ENCODE peak calls at places on chromosomes 1 and 21, in nine cellular contexts. One of them, this sample, is unnamed.

GRCh38 chr1:71509051-71509595 is 428.3 kb upstream of the ZRANB2 start:
- DNase-seq in lung microvascular endothelial cell: no peak
- DNase-seq in NCI-H510A treated with DMSO at 0.1 percent for 48 hours: no peak
- DNase-seq in psoas muscle: no peak
- DNase-seq in stimulated activated CD4-positive, alpha-beta T cell treated with anti-CD3 and anti-CD28 coated beads, Interleukin-4, amount 100 ng/mL, for 4 hours: no peak
- DNase-seq in fibroblast of the conjunctiva: no peak
- DNase-seq in T1000: peak; percentile 15
- DNase-seq in KG1: no peak
- DNase-seq in lung: no peak
- DNase-seq in this sample: no peak

GRCh38 chr1:200891774-200892157 is 2.9 kb upstream of the INAVA start:
- DNase-seq in lung microvascular endothelial cell: no peak
- DNase-seq in NCI-H510A treated with DMSO at 0.1 percent for 48 hours: no peak
- DNase-seq in psoas muscle: no peak
- DNase-seq in stimulated activated CD4-positive, alpha-beta T cell treated with anti-CD3 and anti-CD28 coated beads, Interleukin-4, amount 100 ng/mL, for 4 hours: no peak
- DNase-seq in fibroblast of the conjunctiva: no peak
- DNase-seq in T1000: no peak
- DNase-seq in KG1: no peak
- DNase-seq in lung: no peak
- DNase-seq in this sample: no peak

GRCh38 chr1:45047032-45047431 is 35.0 kb downstream of the UROD start:
- DNase-seq in lung microvascular endothelial cell: no peak
- DNase-seq in NCI-H510A treated with DMSO at 0.1 percent for 48 hours: no peak
- DNase-seq in psoas muscle: no peak
- DNase-seq in stimulated activated CD4-positive, alpha-beta T cell treated with anti-CD3 and anti-CD28 coated beads, Interleukin-4, amount 100 ng/mL, for 4 hours: no peak
- DNase-seq in fibroblast of the conjunctiva: no peak
- DNase-seq in T1000: no peak
- DNase-seq in KG1: no peak
- DNase-seq in lung: no peak
- DNase-seq in this sample: no peak

GRCh38 chr1:226061793-226062557 is 541 bp upstream of the H3-3A start:
- DNase-seq in lung microvascular endothelial cell: peak; percentile 81
- DNase-seq in NCI-H510A treated with DMSO at 0.1 percent for 48 hours: peak; percentile 84
- DNase-seq in psoas muscle: peak; percentile 85
- DNase-seq in stimulated activated CD4-positive, alpha-beta T cell treated with anti-CD3 and anti-CD28 coated beads, Interleukin-4, amount 100 ng/mL, for 4 hours: peak; percentile 18
- DNase-seq in fibroblast of the conjunctiva: peak; percentile 67
- DNase-seq in T1000: peak; percentile 87
- DNase-seq in KG1: peak; percentile 30
- DNase-seq in lung: peak; percentile 75
- DNase-seq in this sample: no peak

GRCh38 chr1:242745079-242745478 is 220.6 kb upstream of the PLD5 start:
- DNase-seq in lung microvascular endothelial cell: no peak
- DNase-seq in NCI-H510A treated with DMSO at 0.1 percent for 48 hours: no peak
- DNase-seq in psoas muscle: no peak
- DNase-seq in stimulated activated CD4-positive, alpha-beta T cell treated with anti-CD3 and anti-CD28 coated beads, Interleukin-4, amount 100 ng/mL, for 4 hours: no peak
- DNase-seq in fibroblast of the conjunctiva: no peak
- DNase-seq in T1000: no peak
- DNase-seq in KG1: no peak
- DNase-seq in lung: no peak
- DNase-seq in this sample: no peak

GRCh38 chr1:233587958-233588799 is 25.7 kb upstream of the KCNK1 start:
- DNase-seq in lung microvascular endothelial cell: no peak
- DNase-seq in NCI-H510A treated with DMSO at 0.1 percent for 48 hours: no peak
- DNase-seq in psoas muscle: no peak
- DNase-seq in stimulated activated CD4-positive, alpha-beta T cell treated with anti-CD3 and anti-CD28 coated beads, Interleukin-4, amount 100 ng/mL, for 4 hours: no peak
- DNase-seq in fibroblast of the conjunctiva: no peak
- DNase-seq in T1000: no peak
- DNase-seq in KG1: no peak
- DNase-seq in lung: no peak
- DNase-seq in this sample: no peak

GRCh38 chr1:961132-961652 is 808 bp downstream of the KLHL17 start:
- DNase-seq in lung microvascular endothelial cell: peak; percentile 16
- DNase-seq in NCI-H510A treated with DMSO at 0.1 percent for 48 hours: no peak
- DNase-seq in psoas muscle: no peak
- DNase-seq in stimulated activated CD4-positive, alpha-beta T cell treated with anti-CD3 and anti-CD28 coated beads, Interleukin-4, amount 100 ng/mL, for 4 hours: no peak
- DNase-seq in fibroblast of the conjunctiva: no peak
- DNase-seq in T1000: no peak
- DNase-seq in KG1: no peak
- DNase-seq in lung: no peak
- DNase-seq in this sample: no peak

GRCh38 chr1:160018900-160019299 is 12.9 kb downstream of the PIGM start:
- DNase-seq in lung microvascular endothelial cell: no peak
- DNase-seq in NCI-H510A treated with DMSO at 0.1 percent for 48 hours: no peak
- DNase-seq in psoas muscle: no peak
- DNase-seq in stimulated activated CD4-positive, alpha-beta T cell treated with anti-CD3 and anti-CD28 coated beads, Interleukin-4, amount 100 ng/mL, for 4 hours: no peak
- DNase-seq in fibroblast of the conjunctiva: no peak
- DNase-seq in T1000: no peak
- DNase-seq in KG1: no peak
- DNase-seq in lung: no peak
- DNase-seq in this sample: no peak

GRCh38 chr1:67896826-67897225 is 63.6 kb upstream of the GNG12 start:
- DNase-seq in lung microvascular endothelial cell: peak; percentile 65
- DNase-seq in NCI-H510A treated with DMSO at 0.1 percent for 48 hours: no peak
- DNase-seq in psoas muscle: no peak
- DNase-seq in stimulated activated CD4-positive, alpha-beta T cell treated with anti-CD3 and anti-CD28 coated beads, Interleukin-4, amount 100 ng/mL, for 4 hours: no peak
- DNase-seq in fibroblast of the conjunctiva: no peak
- DNase-seq in T1000: no peak
- DNase-seq in KG1: no peak
- DNase-seq in lung: no peak
- DNase-seq in this sample: no peak

GRCh38 chr1:151992345-151993083 is 1.1 kb downstream of the S100A10 start:
- DNase-seq in lung microvascular endothelial cell: peak; percentile 88
- DNase-seq in NCI-H510A treated with DMSO at 0.1 percent for 48 hours: peak; percentile 50
- DNase-seq in psoas muscle: peak; percentile 89
- DNase-seq in stimulated activated CD4-positive, alpha-beta T cell treated with anti-CD3 and anti-CD28 coated beads, Interleukin-4, amount 100 ng/mL, for 4 hours: no peak
- DNase-seq in fibroblast of the conjunctiva: peak; percentile 97
- DNase-seq in T1000: peak; percentile 90
- DNase-seq in KG1: no peak
- DNase-seq in lung: peak; percentile 90
- DNase-seq in this sample: peak; percentile 66

GRCh38 chr1:147080013-147080661 is 92.1 kb downstream of the PRKAB2 start:
- DNase-seq in lung microvascular endothelial cell: no peak
- DNase-seq in NCI-H510A treated with DMSO at 0.1 percent for 48 hours: no peak
- DNase-seq in psoas muscle: no peak
- DNase-seq in stimulated activated CD4-positive, alpha-beta T cell treated with anti-CD3 and anti-CD28 coated beads, Interleukin-4, amount 100 ng/mL, for 4 hours: no peak
- DNase-seq in fibroblast of the conjunctiva: no peak
- DNase-seq in T1000: no peak
- DNase-seq in KG1: no peak
- DNase-seq in lung: no peak
- DNase-seq in this sample: no peak

GRCh38 chr1:21175324-21175669 is 1.4 kb downstream of the EIF4G3 start:
- DNase-seq in lung microvascular endothelial cell: peak; percentile 64
- DNase-seq in NCI-H510A treated with DMSO at 0.1 percent for 48 hours: peak; percentile 25
- DNase-seq in psoas muscle: no peak
- DNase-seq in stimulated activated CD4-positive, alpha-beta T cell treated with anti-CD3 and anti-CD28 coated beads, Interleukin-4, amount 100 ng/mL, for 4 hours: peak; percentile 14
- DNase-seq in fibroblast of the conjunctiva: no peak
- DNase-seq in T1000: no peak
- DNase-seq in KG1: peak; percentile 46
- DNase-seq in lung: peak; percentile 42
- DNase-seq in this sample: peak; percentile 7

GRCh38 chr1:168348146-168348709 is 67.6 kb downstream of the TBX19 start:
- DNase-seq in lung microvascular endothelial cell: peak; percentile 46
- DNase-seq in NCI-H510A treated with DMSO at 0.1 percent for 48 hours: no peak
- DNase-seq in psoas muscle: no peak
- DNase-seq in stimulated activated CD4-positive, alpha-beta T cell treated with anti-CD3 and anti-CD28 coated beads, Interleukin-4, amount 100 ng/mL, for 4 hours: peak; percentile 6
- DNase-seq in fibroblast of the conjunctiva: no peak
- DNase-seq in T1000: no peak
- DNase-seq in KG1: no peak
- DNase-seq in lung: no peak
- DNase-seq in this sample: no peak

GRCh38 chr1:52139817-52140540 is 1.9 kb upstream of the ZFYVE9 start:
- DNase-seq in lung microvascular endothelial cell: peak; percentile 95
- DNase-seq in NCI-H510A treated with DMSO at 0.1 percent for 48 hours: no peak
- DNase-seq in psoas muscle: no peak
- DNase-seq in stimulated activated CD4-positive, alpha-beta T cell treated with anti-CD3 and anti-CD28 coated beads, Interleukin-4, amount 100 ng/mL, for 4 hours: peak; percentile 34
- DNase-seq in fibroblast of the conjunctiva: peak; percentile 86
- DNase-seq in T1000: no peak
- DNase-seq in KG1: no peak
- DNase-seq in lung: no peak
- DNase-seq in this sample: peak; percentile 49

GRCh38 chr1:31762726-31763670 is 1.1 kb downstream of the ADGRB2 start:
- DNase-seq in lung microvascular endothelial cell: peak; percentile 40
- DNase-seq in NCI-H510A treated with DMSO at 0.1 percent for 48 hours: peak; percentile 50
- DNase-seq in psoas muscle: peak; percentile 70
- DNase-seq in stimulated activated CD4-positive, alpha-beta T cell treated with anti-CD3 and anti-CD28 coated beads, Interleukin-4, amount 100 ng/mL, for 4 hours: peak; percentile 50
- DNase-seq in fibroblast of the conjunctiva: no peak
- DNase-seq in T1000: peak; percentile 70
- DNase-seq in KG1: no peak
- DNase-seq in lung: peak; percentile 36
- DNase-seq in this sample: no peak

GRCh38 chr1:154837034-154837678 is 32.9 kb downstream of the KCNN3 start:
- DNase-seq in lung microvascular endothelial cell: peak; percentile 26
- DNase-seq in NCI-H510A treated with DMSO at 0.1 percent for 48 hours: no peak
- DNase-seq in psoas muscle: no peak
- DNase-seq in stimulated activated CD4-positive, alpha-beta T cell treated with anti-CD3 and anti-CD28 coated beads, Interleukin-4, amount 100 ng/mL, for 4 hours: no peak
- DNase-seq in fibroblast of the conjunctiva: no peak
- DNase-seq in T1000: no peak
- DNase-seq in KG1: no peak
- DNase-seq in lung: no peak
- DNase-seq in this sample: no peak

GRCh38 chr1:46180082-46180616 is 3.9 kb upstream of the P3R3URF start:
- DNase-seq in lung microvascular endothelial cell: peak; percentile 10
- DNase-seq in NCI-H510A treated with DMSO at 0.1 percent for 48 hours: peak; percentile 74
- DNase-seq in psoas muscle: no peak
- DNase-seq in stimulated activated CD4-positive, alpha-beta T cell treated with anti-CD3 and anti-CD28 coated beads, Interleukin-4, amount 100 ng/mL, for 4 hours: no peak
- DNase-seq in fibroblast of the conjunctiva: no peak
- DNase-seq in T1000: no peak
- DNase-seq in KG1: no peak
- DNase-seq in lung: peak; percentile 65
- DNase-seq in this sample: no peak

GRCh38 chr1:64841330-64842065 is 96.6 kb downstream of the RAVER2 start:
- DNase-seq in lung microvascular endothelial cell: no peak
- DNase-seq in NCI-H510A treated with DMSO at 0.1 percent for 48 hours: no peak
- DNase-seq in psoas muscle: no peak
- DNase-seq in stimulated activated CD4-positive, alpha-beta T cell treated with anti-CD3 and anti-CD28 coated beads, Interleukin-4, amount 100 ng/mL, for 4 hours: no peak
- DNase-seq in fibroblast of the conjunctiva: no peak
- DNase-seq in T1000: no peak
- DNase-seq in KG1: no peak
- DNase-seq in lung: no peak
- DNase-seq in this sample: no peak

GRCh38 chr1:76336951-76337371 is 262.4 kb downstream of the ST6GALNAC3 start:
- DNase-seq in lung microvascular endothelial cell: no peak
- DNase-seq in NCI-H510A treated with DMSO at 0.1 percent for 48 hours: peak; percentile 52
- DNase-seq in psoas muscle: peak; percentile 30
- DNase-seq in stimulated activated CD4-positive, alpha-beta T cell treated with anti-CD3 and anti-CD28 coated beads, Interleukin-4, amount 100 ng/mL, for 4 hours: no peak
- DNase-seq in fibroblast of the conjunctiva: peak; percentile 95
- DNase-seq in T1000: peak; percentile 53
- DNase-seq in KG1: no peak
- DNase-seq in lung: peak; percentile 67
- DNase-seq in this sample: no peak

GRCh38 chr1:88488277-88488676 is 195.8 kb upstream of the PKN2 start:
- DNase-seq in lung microvascular endothelial cell: no peak
- DNase-seq in NCI-H510A treated with DMSO at 0.1 percent for 48 hours: no peak
- DNase-seq in psoas muscle: no peak
- DNase-seq in stimulated activated CD4-positive, alpha-beta T cell treated with anti-CD3 and anti-CD28 coated beads, Interleukin-4, amount 100 ng/mL, for 4 hours: no peak
- DNase-seq in fibroblast of the conjunctiva: no peak
- DNase-seq in T1000: peak; percentile 40
- DNase-seq in KG1: no peak
- DNase-seq in lung: no peak
- DNase-seq in this sample: no peak

GRCh38 chr1:192878249-192878648 is 69.4 kb downstream of the RGS2 start:
- DNase-seq in lung microvascular endothelial cell: no peak
- DNase-seq in NCI-H510A treated with DMSO at 0.1 percent for 48 hours: no peak
- DNase-seq in psoas muscle: no peak
- DNase-seq in stimulated activated CD4-positive, alpha-beta T cell treated with anti-CD3 and anti-CD28 coated beads, Interleukin-4, amount 100 ng/mL, for 4 hours: no peak
- DNase-seq in fibroblast of the conjunctiva: no peak
- DNase-seq in T1000: no peak
- DNase-seq in KG1: no peak
- DNase-seq in lung: peak; percentile 37
- DNase-seq in this sample: no peak

GRCh38 chr1:47809301-47810084 is 187.7 kb downstream of the TRABD2B start:
- DNase-seq in lung microvascular endothelial cell: peak; percentile 35
- DNase-seq in NCI-H510A treated with DMSO at 0.1 percent for 48 hours: peak; percentile 86
- DNase-seq in psoas muscle: no peak
- DNase-seq in stimulated activated CD4-positive, alpha-beta T cell treated with anti-CD3 and anti-CD28 coated beads, Interleukin-4, amount 100 ng/mL, for 4 hours: no peak
- DNase-seq in fibroblast of the conjunctiva: peak; percentile 9
- DNase-seq in T1000: peak; percentile 6
- DNase-seq in KG1: no peak
- DNase-seq in lung: no peak
- DNase-seq in this sample: no peak

GRCh38 chr1:90400121-90400520 is 317.0 kb downstream of the BARHL2 start:
- DNase-seq in lung microvascular endothelial cell: no peak
- DNase-seq in NCI-H510A treated with DMSO at 0.1 percent for 48 hours: no peak
- DNase-seq in psoas muscle: no peak
- DNase-seq in stimulated activated CD4-positive, alpha-beta T cell treated with anti-CD3 and anti-CD28 coated beads, Interleukin-4, amount 100 ng/mL, for 4 hours: no peak
- DNase-seq in fibroblast of the conjunctiva: peak; percentile 69
- DNase-seq in T1000: peak; percentile 13
- DNase-seq in KG1: no peak
- DNase-seq in lung: no peak
- DNase-seq in this sample: no peak

GRCh38 chr21:42745511-42746239 is 92.3 kb downstream of the PDE9A start:
- DNase-seq in lung microvascular endothelial cell: no peak
- DNase-seq in NCI-H510A treated with DMSO at 0.1 percent for 48 hours: no peak
- DNase-seq in psoas muscle: no peak
- DNase-seq in stimulated activated CD4-positive, alpha-beta T cell treated with anti-CD3 and anti-CD28 coated beads, Interleukin-4, amount 100 ng/mL, for 4 hours: no peak
- DNase-seq in fibroblast of the conjunctiva: no peak
- DNase-seq in T1000: no peak
- DNase-seq in KG1: no peak
- DNase-seq in lung: no peak
- DNase-seq in this sample: no peak

GRCh38 chr1:58768971-58769808 is 14.7 kb downstream of the JUN start:
- DNase-seq in lung microvascular endothelial cell: peak; percentile 76
- DNase-seq in NCI-H510A treated with DMSO at 0.1 percent for 48 hours: peak; percentile 54
- DNase-seq in psoas muscle: peak; percentile 80
- DNase-seq in stimulated activated CD4-positive, alpha-beta T cell treated with anti-CD3 and anti-CD28 coated beads, Interleukin-4, amount 100 ng/mL, for 4 hours: no peak
- DNase-seq in fibroblast of the conjunctiva: no peak
- DNase-seq in T1000: peak; percentile 77
- DNase-seq in KG1: no peak
- DNase-seq in lung: peak; percentile 78
- DNase-seq in this sample: no peak

GRCh38 chr1:38500352-38500751 is 359.2 kb downstream of the RRAGC start:
- DNase-seq in lung microvascular endothelial cell: peak; percentile 7
- DNase-seq in NCI-H510A treated with DMSO at 0.1 percent for 48 hours: no peak
- DNase-seq in psoas muscle: no peak
- DNase-seq in stimulated activated CD4-positive, alpha-beta T cell treated with anti-CD3 and anti-CD28 coated beads, Interleukin-4, amount 100 ng/mL, for 4 hours: no peak
- DNase-seq in fibroblast of the conjunctiva: no peak
- DNase-seq in T1000: no peak
- DNase-seq in KG1: no peak
- DNase-seq in lung: no peak
- DNase-seq in this sample: no peak

GRCh38 chr1:247747616-247748015 is 325 bp downstream of the OR14A2 start:
- DNase-seq in lung microvascular endothelial cell: no peak
- DNase-seq in NCI-H510A treated with DMSO at 0.1 percent for 48 hours: no peak
- DNase-seq in psoas muscle: no peak
- DNase-seq in stimulated activated CD4-positive, alpha-beta T cell treated with anti-CD3 and anti-CD28 coated beads, Interleukin-4, amount 100 ng/mL, for 4 hours: no peak
- DNase-seq in fibroblast of the conjunctiva: no peak
- DNase-seq in T1000: no peak
- DNase-seq in KG1: no peak
- DNase-seq in lung: no peak
- DNase-seq in this sample: no peak